ENCODE peak calls at places on chromosome 5, in four cellular contexts. E is foreskin fibroblast, V is adrenal gland, Y is MG63. W is an unnamed sample.

GRCh38 chr5:113508756-113509155 is 4.7 kb upstream of the YTHDC2 start:
- DNase-seq in E (no peak), V (no peak), Y (no peak), W (peak)

GRCh38 chr5:168782172-168782571 is 203.0 kb upstream of the PANK3 start:
- DNase-seq in E (no peak), V (no peak), Y (no peak), W (no peak)

GRCh38 chr5:170387775-170388174 is 1.4 kb downstream of the KCNMB1 start:
- DNase-seq in E (no peak), V (no peak), Y (no peak), W (no peak)

GRCh38 chr5:135251099-135251498 is 147.9 kb downstream of the MACROH2A1 start:
- DNase-seq in E (no peak), V (peak), Y (no peak), W (no peak)

GRCh38 chr5:43065384-43066230 is 25.5 kb upstream of the ANXA2R start:
- DNase-seq in E (peak), V (peak), Y (peak), W (peak)

GRCh38 chr5:179373961-179374505 is 28.8 kb upstream of the ADAMTS2 start:
- DNase-seq in E (no peak), V (no peak), Y (no peak), W (no peak)

GRCh38 chr5:135392256-135392655 is 6.8 kb downstream of the MACROH2A1 start:
- DNase-seq in E (peak), V (no peak), Y (no peak), W (peak)

GRCh38 chr5:150142800-150143724 is 12.6 kb downstream of the PDGFRB start:
- DNase-seq in E (peak), V (peak), Y (peak), W (peak)

GRCh38 chr5:14168793-14169262 is 25.7 kb downstream of the TRIO start:
- DNase-seq in E (no peak), V (no peak), Y (no peak), W (no peak)
- H3K4me3 ChIP-seq in E (no peak), V (no peak), Y (no peak), W (no peak)

GRCh38 chr5:73201547-73202513 is 28.8 kb downstream of the TMEM174 start:
- DNase-seq in E (peak), V (peak), Y (peak), W (peak)
- H3K4me3 ChIP-seq in E (no peak), V (no peak), Y (no peak), W (no peak)

DNA sequence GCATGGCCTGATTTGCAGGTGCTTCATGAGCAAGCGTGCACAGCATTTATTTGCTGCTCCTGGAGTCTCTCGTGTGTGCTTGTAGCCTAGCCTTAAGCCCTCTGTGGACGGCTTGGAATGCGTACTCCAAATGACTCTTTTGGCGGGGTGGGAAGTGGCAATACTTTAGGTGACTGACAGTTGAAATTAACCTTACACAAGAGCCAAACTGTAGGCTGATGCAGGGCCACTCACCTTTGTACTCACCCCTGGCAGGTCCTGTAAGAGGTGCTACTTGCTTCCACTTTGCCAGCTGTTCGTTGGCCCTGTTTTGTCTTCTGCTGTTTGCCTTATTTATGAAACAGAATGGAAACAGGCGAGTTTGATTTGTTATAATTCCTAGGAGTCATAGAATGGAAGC is 22.9 kb downstream of the TENT4A start:
- DNase-seq in E (no peak), V (peak), Y (no peak), W (no peak)
- H3K4me3 ChIP-seq in E (no peak), V (no peak), Y (no peak), W (no peak)

DNA sequence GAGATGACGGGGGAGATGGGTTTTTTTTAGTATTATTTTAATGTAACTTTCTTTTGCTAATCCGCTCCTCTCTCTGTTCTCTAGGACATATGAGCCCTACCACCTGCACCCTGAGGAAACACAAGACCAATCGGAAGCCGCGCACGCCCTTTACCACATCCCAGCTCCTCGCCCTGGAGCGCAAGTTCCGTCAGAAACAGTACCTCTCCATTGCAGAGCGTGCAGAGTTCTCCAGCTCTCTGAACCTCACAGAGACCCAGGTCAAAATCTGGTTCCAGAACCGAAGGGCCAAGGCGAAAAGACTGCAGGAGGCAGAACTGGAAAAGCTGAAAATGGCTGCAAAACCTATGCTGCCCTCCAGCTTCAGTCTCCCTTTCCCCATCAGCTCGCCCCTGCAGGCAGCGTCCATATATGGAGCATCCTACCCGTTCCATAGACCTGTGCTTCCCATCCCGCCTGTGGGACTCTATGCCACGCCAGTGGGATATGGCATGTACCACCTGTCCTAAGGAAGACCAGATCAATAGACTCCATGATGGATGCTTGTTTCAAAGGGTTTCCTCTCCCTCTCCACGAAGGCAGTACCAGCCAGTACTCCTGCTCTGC is 4.8 kb downstream of the MSX2 start:
- DNase-seq in E (no peak), V (no peak), Y (no peak), W (no peak)
- H3K4me3 ChIP-seq in E (no peak), V (no peak), Y (no peak), W (no peak)

GRCh38 chr5:23649594-23649993 is 142.2 kb downstream of the PRDM9 start:
- DNase-seq in E (no peak), V (no peak), Y (no peak), W (no peak)

DNA sequence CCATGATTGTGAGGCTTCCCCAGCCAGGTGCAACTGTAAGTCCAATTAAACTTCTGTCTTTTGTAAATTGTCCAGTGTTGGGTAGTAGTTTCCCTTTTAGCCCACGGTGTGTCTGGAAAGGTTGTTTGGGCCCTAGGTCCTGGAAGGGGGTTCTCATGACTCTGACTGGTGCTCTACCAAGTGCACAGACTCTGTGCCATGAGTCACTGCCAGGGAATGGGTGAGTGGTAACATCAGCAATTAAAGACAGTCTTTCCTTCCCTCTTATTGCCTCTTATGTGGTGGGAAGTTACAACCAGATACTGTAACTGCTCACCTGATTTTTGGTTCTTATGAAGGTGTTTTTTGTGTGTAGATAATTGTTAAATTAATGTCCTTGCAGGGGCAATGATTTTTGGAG is 141.2 kb downstream of the PRDM9 start:
- DNase-seq in E (no peak), V (no peak), Y (peak), W (peak)
- H3K4me3 ChIP-seq in E (no peak), V (no peak), Y (no peak), W (no peak)

DNA sequence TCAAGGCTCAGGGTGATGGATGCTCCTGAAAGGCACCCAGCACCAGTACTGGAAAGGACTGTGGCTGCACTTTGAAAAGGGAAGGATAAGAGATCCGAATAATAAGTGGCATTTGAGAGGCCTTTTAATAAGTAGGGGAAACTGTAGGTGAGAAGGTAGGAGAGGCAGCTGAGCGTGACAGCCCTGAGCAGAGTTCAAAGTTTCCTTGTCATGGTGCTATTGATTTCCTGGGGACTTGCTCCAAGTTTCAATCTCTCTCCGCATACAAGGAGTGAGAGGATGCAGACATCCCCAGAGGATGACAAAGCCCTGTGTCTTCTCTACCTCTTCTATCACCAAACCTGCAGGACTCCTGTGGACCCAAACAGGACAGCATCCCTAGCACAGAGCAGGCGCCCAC is 354.5 kb downstream of the SPOCK1 start:
- DNase-seq in E (no peak), V (no peak), Y (no peak), W (no peak)
- H3K4me3 ChIP-seq in E (no peak), V (no peak), Y (no peak), W (no peak)

GRCh38 chr5:172721455-172722308 is 49.3 kb downstream of the DUSP1 start:
- DNase-seq in E (peak), V (peak), Y (no peak), W (peak)
- H3K4me3 ChIP-seq in E (no peak), V (no peak), Y (no peak), W (no peak)

GRCh38 chr5:140136624-140137023 is 10.9 kb downstream of the IGIP start:
- DNase-seq in E (no peak), V (no peak), Y (no peak), W (no peak)
- H3K4me3 ChIP-seq in E (no peak), V (no peak), Y (no peak), W (no peak)

GRCh38 chr5:111076076-111076475 is 4.6 kb downstream of the TSLP start:
- DNase-seq in E (no peak), V (no peak), Y (no peak), W (peak)

GRCh38 chr5:111075520-111075919 is 4.0 kb downstream of the TSLP start:
- DNase-seq in E (peak), V (no peak), Y (peak), W (peak)

GRCh38 chr5:111072949-111073682 is 1.6 kb downstream of the TSLP start:
- DNase-seq in E (peak), V (peak), Y (peak), W (peak)

GRCh38 chr5:111071413-111071812 is at the start of gene TSLP:
- DNase-seq in E (no peak), V (no peak), Y (no peak), W (no peak)

GRCh38 chr5:111074244-111074643 is 2.7 kb downstream of the TSLP start:
- DNase-seq in E (no peak), V (no peak), Y (no peak), W (no peak)
- H3K4me3 ChIP-seq in E (no peak), V (no peak), Y (peak), W (peak)